ENCODE peak calls at places on chromosomes 13 and 19, in four cellular contexts. Z, I, F and G are unnamed samples.

GRCh38 chr13:72852207-72852606 is 70.3 kb downstream of the PIBF1 start:
- DNase-seq in Z (no peak), I (no peak), F (no peak), G (peak)

GRCh38 chr13:51412431-51412830 is 40.4 kb downstream of the INTS6 start:
- DNase-seq in Z (no peak), I (no peak), F (no peak), G (no peak)

GRCh38 chr13:96223231-96223630 is 133.3 kb downstream of the HS6ST3 start:
- DNase-seq in Z (no peak), I (no peak), F (no peak), G (no peak)

GRCh38 chr13:80048802-80049201 is 292.1 kb downstream of the SPRY2 start:
- DNase-seq in Z (peak), I (peak), F (no peak), G (peak)

GRCh38 chr19:19149402-19149801 is 11.1 kb upstream of the TMEM161A start:
- DNase-seq in Z (no peak), I (no peak), F (no peak), G (no peak)

GRCh38 chr13:91659583-91660415 is 261.4 kb downstream of the GPC5 start:
- DNase-seq in Z (no peak), I (no peak), F (no peak), G (no peak)

GRCh38 chr13:77470986-77471385 is 64.5 kb upstream of the SCEL start:
- DNase-seq in Z (no peak), I (no peak), F (no peak), G (no peak)

GRCh38 chr13:98509271-98510155 is 67.4 kb downstream of the STK24 start:
- DNase-seq in Z (peak), I (peak), F (no peak), G (no peak)

GRCh38 chr19:47444388-47444821 is 25.1 kb upstream of the MEIS3 start:
- DNase-seq in Z (no peak), I (no peak), F (no peak), G (no peak)

GRCh38 chr19:54418930-54419800 is 3.9 kb downstream of the TTYH1 start:
- DNase-seq in Z (no peak), I (peak), F (no peak), G (no peak)

GRCh38 chr13:38394777-38395504 is 45.3 kb downstream of the UFM1 start:
- DNase-seq in Z (no peak), I (no peak), F (no peak), G (no peak)

GRCh38 chr13:106349080-106349841 is 186.2 kb downstream of the EFNB2 start:
- DNase-seq in Z (no peak), I (no peak), F (peak), G (no peak)

GRCh38 chr19:57192993-57193392 is 1.7 kb downstream of the ZNF264 start:
- DNase-seq in Z (no peak), I (no peak), F (no peak), G (no peak)

GRCh38 chr13:30053904-30054303 is 203.5 kb upstream of the UBL3 start:
- DNase-seq in Z (no peak), I (no peak), F (no peak), G (no peak)

GRCh38 chr19:1252818-1253513 is 4.6 kb downstream of the MIDN start:
- DNase-seq in Z (peak), I (peak), F (peak), G (peak)

GRCh38 chr13:69970521-69970920 is 137.1 kb upstream of the ATXN8OS start:
- DNase-seq in Z (no peak), I (no peak), F (no peak), G (no peak)

GRCh38 chr19:8194528-8195275 is 14.5 kb upstream of the CERS4 start:
- DNase-seq in Z (no peak), I (no peak), F (no peak), G (peak)

GRCh38 chr13:96650301-96650886 is 343.9 kb downstream of the OXGR1 start:
- DNase-seq in Z (peak), I (peak), F (no peak), G (no peak)

GRCh38 chr13:28568286-28568685 is 73.4 kb upstream of the FLT1 start:
- DNase-seq in Z (peak), I (no peak), F (no peak), G (peak)

GRCh38 chr19:46201413-46202310 is 27.9 kb upstream of the IGFL1 start:
- DNase-seq in Z (no peak), I (no peak), F (no peak), G (no peak)

GRCh38 chr13:66461021-66461420 is 769.1 kb downstream of the PCDH9 start:
- DNase-seq in Z (peak), I (no peak), F (no peak), G (no peak)

GRCh38 chr19:48568345-48568886 is 16.4 kb downstream of the SULT2B1 start:
- DNase-seq in Z (peak), I (peak), F (no peak), G (no peak)

GRCh38 chr19:13298565-13299481 is 148.6 kb downstream of the IER2 start:
- DNase-seq in Z (no peak), I (no peak), F (no peak), G (no peak)

GRCh38 chr19:2491130-2491801 is 15.3 kb downstream of the GADD45B start:
- DNase-seq in Z (peak), I (peak), F (peak), G (peak)

GRCh38 chr19:2271516-2272103 is 10.4 kb downstream of the PEAK3 start:
- DNase-seq in Z (peak), I (peak), F (no peak), G (peak)

GRCh38 chr13:33206425-33206824 is 79.1 kb downstream of the STARD13 start:
- DNase-seq in Z (peak), I (no peak), F (no peak), G (no peak)

GRCh38 chr19:11191273-11191755 is 6.0 kb downstream of the KANK2 start:
- DNase-seq in Z (peak), I (peak), F (no peak), G (no peak)

GRCh38 chr13:63311587-63311986 is 1895.9 kb upstream of the PCDH20 start:
- DNase-seq in Z (no peak), I (no peak), F (no peak), G (no peak)

GRCh38 chr13:77919351-77920294 is 992 bp upstream of the EDNRB start:
- DNase-seq in Z (peak), I (peak), F (no peak), G (peak)

GRCh38 chr13:110162053-110162452 is 144.9 kb downstream of the COL4A1 start:
- DNase-seq in Z (no peak), I (no peak), F (no peak), G (peak)

GRCh38 chr19:32041681-32042292 is 303.6 kb upstream of the ZNF507 start:
- DNase-seq in Z (peak), I (peak), F (no peak), G (no peak)

GRCh38 chr13:83955011-83955410 is 72.7 kb upstream of the SLITRK1 start:
- DNase-seq in Z (no peak), I (no peak), F (no peak), G (no peak)

GRCh38 chr19:5153601-5154128 is 184.8 kb downstream of the KDM4B start:
- DNase-seq in Z (no peak), I (no peak), F (no peak), G (peak)

GRCh38 chr19:48511800-48512503 is at the start of gene LMTK3:
- DNase-seq in Z (peak), I (no peak), F (peak), G (no peak)

GRCh38 chr19:35262101-35262761 is 6.5 kb upstream of the USF2 start:
- DNase-seq in Z (no peak), I (no peak), F (no peak), G (no peak)

GRCh38 chr13:101455863-101456262 is 3.4 kb downstream of the ITGBL1 start:
- DNase-seq in Z (peak), I (peak), F (no peak), G (no peak)

GRCh38 chr19:48695743-48696352 is at the start of gene FUT2:
- DNase-seq in Z (no peak), I (no peak), F (peak), G (no peak)

GRCh38 chr19:33609353-33609752 is 12.4 kb upstream of the CHST8 start:
- DNase-seq in Z (no peak), I (no peak), F (no peak), G (no peak)

GRCh38 chr19:51708811-51709210 is 15.0 kb downstream of the HAS1 start:
- DNase-seq in Z (no peak), I (no peak), F (no peak), G (no peak)